ENCODE peak calls at places on chromosomes 13 and 19, in seven cellular contexts. M, I, F, L, R, C and X are unnamed samples.

GRCh38 chr19:10214784-10215183 is 16.3 kb downstream of the S1PR2 start:
- DNase-seq in L (no peak), F (no peak), I (no peak), R (no peak), M (no peak), C (no peak), X (no peak)

GRCh38 chr19:5903054-5903501 is 512 bp downstream of the NDUFA11 start:
- DNase-seq in I (no peak), M (no peak), L (no peak), C (no peak), R (peak), F (no peak), X (no peak)

GRCh38 chr19:56121180-56122167 is at the start of gene ZNF787:
- DNase-seq in L (peak), I (peak), C (peak), F (peak), R (peak), M (peak), X (peak)

GRCh38 chr13:46479691-46480090 is 73.3 kb upstream of the LRCH1 start:
- DNase-seq in C (no peak), R (no peak), M (no peak), L (no peak), I (no peak), F (no peak), X (no peak)

GRCh38 chr19:7507884-7508283 is 8.0 kb upstream of the ZNF358 start:
- DNase-seq in C (no peak), I (no peak), M (peak), L (peak), F (no peak), R (no peak), X (no peak)

GRCh38 chr19:42122691-42123607 is 9.3 kb downstream of the POU2F2 start:
- DNase-seq in L (no peak), I (peak), F (no peak), M (no peak), R (peak), C (peak), X (no peak)

GRCh38 chr19:17757125-17757524 is 5.8 kb downstream of the FCHO1 start:
- DNase-seq in F (no peak), I (no peak), C (no peak), R (no peak), L (peak), M (no peak), X (no peak)

GRCh38 chr19:547836-548720 is 4.2 kb downstream of the GZMM start:
- DNase-seq in F (no peak), M (no peak), L (no peak), R (no peak), C (no peak), I (no peak), X (no peak)

GRCh38 chr19:48741222-48741999 is 1.0 kb upstream of the RASIP1 start:
- DNase-seq in L (no peak), C (no peak), M (no peak), R (no peak), F (no peak), I (no peak), X (no peak)